ENCODE peak calls at places on chromosomes 5 and 9, in five cellular contexts. One of them, this sample, is unnamed.

GRCh38 chr9:127395491-127396252 is 1.3 kb upstream of the SLC2A8 start:
- DNase-seq in stimulated activated CD4-positive, alpha-beta T cell treated with anti-CD3 and anti-CD28 coated beads, Interleukin-1b, Interleukin-23, amount 100 ng/mL, for 4 hours: no peak
- DNase-seq in GM20000: no peak
- DNase-seq in activated effector memory CD4-positive, alpha-beta T cell treated with Interleukin-2 at 50 U/mL for 16 hours: no peak
- DNase-seq in fibroblast of pulmonary artery: no peak
- DNase-seq in this sample: no peak

GRCh38 chr9:115691686-115692085 is 461.9 kb upstream of the PAPPA start:
- DNase-seq in stimulated activated CD4-positive, alpha-beta T cell treated with anti-CD3 and anti-CD28 coated beads, Interleukin-1b, Interleukin-23, amount 100 ng/mL, for 4 hours: no peak
- DNase-seq in GM20000: no peak
- DNase-seq in activated effector memory CD4-positive, alpha-beta T cell treated with Interleukin-2 at 50 U/mL for 16 hours: no peak
- DNase-seq in fibroblast of pulmonary artery: peak; percentile 77
- DNase-seq in this sample: no peak

GRCh38 chr9:134778841-134779411 is 101.7 kb upstream of the FCN2 start:
- DNase-seq in stimulated activated CD4-positive, alpha-beta T cell treated with anti-CD3 and anti-CD28 coated beads, Interleukin-1b, Interleukin-23, amount 100 ng/mL, for 4 hours: no peak
- DNase-seq in GM20000: no peak
- DNase-seq in activated effector memory CD4-positive, alpha-beta T cell treated with Interleukin-2 at 50 U/mL for 16 hours: no peak
- DNase-seq in fibroblast of pulmonary artery: peak; percentile 59
- DNase-seq in this sample: no peak

GRCh38 chr9:132372177-132373095 is 17.6 kb upstream of the SETX start:
- DNase-seq in stimulated activated CD4-positive, alpha-beta T cell treated with anti-CD3 and anti-CD28 coated beads, Interleukin-1b, Interleukin-23, amount 100 ng/mL, for 4 hours: no peak
- DNase-seq in GM20000: no peak
- DNase-seq in activated effector memory CD4-positive, alpha-beta T cell treated with Interleukin-2 at 50 U/mL for 16 hours: no peak
- DNase-seq in fibroblast of pulmonary artery: peak; percentile 85
- DNase-seq in this sample: no peak

GRCh38 chr9:69431777-69432176 is 106.8 kb downstream of the ENTREP1 start:
- DNase-seq in stimulated activated CD4-positive, alpha-beta T cell treated with anti-CD3 and anti-CD28 coated beads, Interleukin-1b, Interleukin-23, amount 100 ng/mL, for 4 hours: no peak
- DNase-seq in GM20000: no peak
- DNase-seq in activated effector memory CD4-positive, alpha-beta T cell treated with Interleukin-2 at 50 U/mL for 16 hours: no peak
- DNase-seq in fibroblast of pulmonary artery: no peak
- DNase-seq in this sample: no peak

GRCh38 chr5:50445281-50445949 is 4.3 kb upstream of the EMB start:
- DNase-seq in stimulated activated CD4-positive, alpha-beta T cell treated with anti-CD3 and anti-CD28 coated beads, Interleukin-1b, Interleukin-23, amount 100 ng/mL, for 4 hours: no peak
- DNase-seq in GM20000: peak; percentile 30
- DNase-seq in activated effector memory CD4-positive, alpha-beta T cell treated with Interleukin-2 at 50 U/mL for 16 hours: peak; percentile 24
- DNase-seq in fibroblast of pulmonary artery: no peak
- DNase-seq in this sample: no peak

GRCh38 chr5:149632311-149633251 is 51.3 kb downstream of the ARHGEF37 start:
- DNase-seq in stimulated activated CD4-positive, alpha-beta T cell treated with anti-CD3 and anti-CD28 coated beads, Interleukin-1b, Interleukin-23, amount 100 ng/mL, for 4 hours: no peak
- DNase-seq in GM20000: no peak
- DNase-seq in activated effector memory CD4-positive, alpha-beta T cell treated with Interleukin-2 at 50 U/mL for 16 hours: no peak
- DNase-seq in fibroblast of pulmonary artery: peak; percentile 80
- DNase-seq in this sample: no peak

GRCh38 chr5:93926831-93927600 is 185.6 kb upstream of the POU5F2 start:
- DNase-seq in stimulated activated CD4-positive, alpha-beta T cell treated with anti-CD3 and anti-CD28 coated beads, Interleukin-1b, Interleukin-23, amount 100 ng/mL, for 4 hours: no peak
- DNase-seq in GM20000: no peak
- DNase-seq in activated effector memory CD4-positive, alpha-beta T cell treated with Interleukin-2 at 50 U/mL for 16 hours: no peak
- DNase-seq in fibroblast of pulmonary artery: no peak
- DNase-seq in this sample: no peak

GRCh38 chr5:177141496-177141895 is 7.9 kb downstream of the NSD1 start:
- DNase-seq in stimulated activated CD4-positive, alpha-beta T cell treated with anti-CD3 and anti-CD28 coated beads, Interleukin-1b, Interleukin-23, amount 100 ng/mL, for 4 hours: no peak
- DNase-seq in GM20000: no peak
- DNase-seq in activated effector memory CD4-positive, alpha-beta T cell treated with Interleukin-2 at 50 U/mL for 16 hours: no peak
- DNase-seq in fibroblast of pulmonary artery: no peak
- DNase-seq in this sample: no peak

GRCh38 chr5:139600336-139600949 is 39.3 kb downstream of the UBE2D2 start:
- DNase-seq in stimulated activated CD4-positive, alpha-beta T cell treated with anti-CD3 and anti-CD28 coated beads, Interleukin-1b, Interleukin-23, amount 100 ng/mL, for 4 hours: no peak
- DNase-seq in GM20000: no peak
- DNase-seq in activated effector memory CD4-positive, alpha-beta T cell treated with Interleukin-2 at 50 U/mL for 16 hours: no peak
- DNase-seq in fibroblast of pulmonary artery: peak; percentile 65
- DNase-seq in this sample: no peak

GRCh38 chr5:176866913-176867312 is 32.2 kb downstream of the HK3 start:
- DNase-seq in stimulated activated CD4-positive, alpha-beta T cell treated with anti-CD3 and anti-CD28 coated beads, Interleukin-1b, Interleukin-23, amount 100 ng/mL, for 4 hours: no peak
- DNase-seq in GM20000: no peak
- DNase-seq in activated effector memory CD4-positive, alpha-beta T cell treated with Interleukin-2 at 50 U/mL for 16 hours: no peak
- DNase-seq in fibroblast of pulmonary artery: no peak
- DNase-seq in this sample: no peak

GRCh38 chr5:38468202-38468656 is 88.2 kb downstream of the LIFR start:
- DNase-seq in stimulated activated CD4-positive, alpha-beta T cell treated with anti-CD3 and anti-CD28 coated beads, Interleukin-1b, Interleukin-23, amount 100 ng/mL, for 4 hours: no peak
- DNase-seq in GM20000: no peak
- DNase-seq in activated effector memory CD4-positive, alpha-beta T cell treated with Interleukin-2 at 50 U/mL for 16 hours: no peak
- DNase-seq in fibroblast of pulmonary artery: peak; percentile 90
- DNase-seq in this sample: no peak

GRCh38 chr9:97312101-97312500 is 4.6 kb downstream of the CCDC180 start:
- DNase-seq in stimulated activated CD4-positive, alpha-beta T cell treated with anti-CD3 and anti-CD28 coated beads, Interleukin-1b, Interleukin-23, amount 100 ng/mL, for 4 hours: no peak
- DNase-seq in GM20000: no peak
- DNase-seq in activated effector memory CD4-positive, alpha-beta T cell treated with Interleukin-2 at 50 U/mL for 16 hours: no peak
- DNase-seq in fibroblast of pulmonary artery: no peak
- DNase-seq in this sample: no peak

GRCh38 chr9:76459691-76460635 is 981 bp downstream of the GCNT1 start:
- DNase-seq in stimulated activated CD4-positive, alpha-beta T cell treated with anti-CD3 and anti-CD28 coated beads, Interleukin-1b, Interleukin-23, amount 100 ng/mL, for 4 hours: no peak
- DNase-seq in GM20000: peak; percentile 28
- DNase-seq in activated effector memory CD4-positive, alpha-beta T cell treated with Interleukin-2 at 50 U/mL for 16 hours: no peak
- DNase-seq in fibroblast of pulmonary artery: peak; percentile 64
- DNase-seq in this sample: no peak

GRCh38 chr5:172773481-172774469 is 2.8 kb upstream of the DUSP1 start:
- DNase-seq in stimulated activated CD4-positive, alpha-beta T cell treated with anti-CD3 and anti-CD28 coated beads, Interleukin-1b, Interleukin-23, amount 100 ng/mL, for 4 hours: no peak
- DNase-seq in GM20000: no peak
- DNase-seq in activated effector memory CD4-positive, alpha-beta T cell treated with Interleukin-2 at 50 U/mL for 16 hours: no peak
- DNase-seq in fibroblast of pulmonary artery: peak; percentile 48
- DNase-seq in this sample: no peak

GRCh38 chr9:131347376-131348020 is 46.4 kb upstream of the PRRC2B start:
- DNase-seq in stimulated activated CD4-positive, alpha-beta T cell treated with anti-CD3 and anti-CD28 coated beads, Interleukin-1b, Interleukin-23, amount 100 ng/mL, for 4 hours: no peak
- DNase-seq in GM20000: no peak
- DNase-seq in activated effector memory CD4-positive, alpha-beta T cell treated with Interleukin-2 at 50 U/mL for 16 hours: no peak
- DNase-seq in fibroblast of pulmonary artery: no peak
- DNase-seq in this sample: no peak

GRCh38 chr9:136657975-136658848 is 4.5 kb upstream of the EGFL7 start:
- DNase-seq in stimulated activated CD4-positive, alpha-beta T cell treated with anti-CD3 and anti-CD28 coated beads, Interleukin-1b, Interleukin-23, amount 100 ng/mL, for 4 hours: no peak
- DNase-seq in GM20000: no peak
- DNase-seq in activated effector memory CD4-positive, alpha-beta T cell treated with Interleukin-2 at 50 U/mL for 16 hours: no peak
- DNase-seq in fibroblast of pulmonary artery: no peak
- DNase-seq in this sample: no peak

GRCh38 chr9:83106272-83106671 is 43.3 kb upstream of the RASEF start:
- DNase-seq in stimulated activated CD4-positive, alpha-beta T cell treated with anti-CD3 and anti-CD28 coated beads, Interleukin-1b, Interleukin-23, amount 100 ng/mL, for 4 hours: no peak
- DNase-seq in GM20000: no peak
- DNase-seq in activated effector memory CD4-positive, alpha-beta T cell treated with Interleukin-2 at 50 U/mL for 16 hours: no peak
- DNase-seq in fibroblast of pulmonary artery: no peak
- DNase-seq in this sample: no peak

GRCh38 chr9:124708633-124709032 is 62.5 kb downstream of the NR6A1 start:
- DNase-seq in stimulated activated CD4-positive, alpha-beta T cell treated with anti-CD3 and anti-CD28 coated beads, Interleukin-1b, Interleukin-23, amount 100 ng/mL, for 4 hours: no peak
- DNase-seq in GM20000: no peak
- DNase-seq in activated effector memory CD4-positive, alpha-beta T cell treated with Interleukin-2 at 50 U/mL for 16 hours: no peak
- DNase-seq in fibroblast of pulmonary artery: no peak
- DNase-seq in this sample: no peak

GRCh38 chr5:57221049-57221568 is 47.2 kb downstream of the GPBP1 start:
- DNase-seq in stimulated activated CD4-positive, alpha-beta T cell treated with anti-CD3 and anti-CD28 coated beads, Interleukin-1b, Interleukin-23, amount 100 ng/mL, for 4 hours: peak; percentile 46
- DNase-seq in GM20000: peak; percentile 24
- DNase-seq in activated effector memory CD4-positive, alpha-beta T cell treated with Interleukin-2 at 50 U/mL for 16 hours: no peak
- DNase-seq in fibroblast of pulmonary artery: peak; percentile 80
- DNase-seq in this sample: no peak

GRCh38 chr9:95511952-95512750 is 4.6 kb downstream of the PTCH1 start:
- DNase-seq in stimulated activated CD4-positive, alpha-beta T cell treated with anti-CD3 and anti-CD28 coated beads, Interleukin-1b, Interleukin-23, amount 100 ng/mL, for 4 hours: no peak
- DNase-seq in GM20000: no peak
- DNase-seq in activated effector memory CD4-positive, alpha-beta T cell treated with Interleukin-2 at 50 U/mL for 16 hours: no peak
- DNase-seq in fibroblast of pulmonary artery: peak; percentile 39
- DNase-seq in this sample: no peak

GRCh38 chr9:2523601-2524000 is 98.0 kb upstream of the VLDLR start:
- DNase-seq in stimulated activated CD4-positive, alpha-beta T cell treated with anti-CD3 and anti-CD28 coated beads, Interleukin-1b, Interleukin-23, amount 100 ng/mL, for 4 hours: no peak
- DNase-seq in GM20000: no peak
- DNase-seq in activated effector memory CD4-positive, alpha-beta T cell treated with Interleukin-2 at 50 U/mL for 16 hours: no peak
- DNase-seq in fibroblast of pulmonary artery: no peak
- DNase-seq in this sample: no peak

GRCh38 chr9:29775491-29775890 is 2202.2 kb upstream of the C9orf72 start:
- DNase-seq in stimulated activated CD4-positive, alpha-beta T cell treated with anti-CD3 and anti-CD28 coated beads, Interleukin-1b, Interleukin-23, amount 100 ng/mL, for 4 hours: no peak
- DNase-seq in GM20000: no peak
- DNase-seq in activated effector memory CD4-positive, alpha-beta T cell treated with Interleukin-2 at 50 U/mL for 16 hours: no peak
- DNase-seq in fibroblast of pulmonary artery: no peak
- DNase-seq in this sample: no peak

GRCh38 chr9:1271786-1272185 is 221.6 kb downstream of the DMRT2 start:
- DNase-seq in stimulated activated CD4-positive, alpha-beta T cell treated with anti-CD3 and anti-CD28 coated beads, Interleukin-1b, Interleukin-23, amount 100 ng/mL, for 4 hours: no peak
- DNase-seq in GM20000: no peak
- DNase-seq in activated effector memory CD4-positive, alpha-beta T cell treated with Interleukin-2 at 50 U/mL for 16 hours: no peak
- DNase-seq in fibroblast of pulmonary artery: no peak
- DNase-seq in this sample: no peak

GRCh38 chr9:113946496-113947115 is 70.5 kb downstream of the ZNF618 start:
- DNase-seq in stimulated activated CD4-positive, alpha-beta T cell treated with anti-CD3 and anti-CD28 coated beads, Interleukin-1b, Interleukin-23, amount 100 ng/mL, for 4 hours: no peak
- DNase-seq in GM20000: no peak
- DNase-seq in activated effector memory CD4-positive, alpha-beta T cell treated with Interleukin-2 at 50 U/mL for 16 hours: no peak
- DNase-seq in fibroblast of pulmonary artery: no peak
- DNase-seq in this sample: no peak

GRCh38 chr5:61357745-61358144 is 25.7 kb downstream of the ZSWIM6 start:
- DNase-seq in stimulated activated CD4-positive, alpha-beta T cell treated with anti-CD3 and anti-CD28 coated beads, Interleukin-1b, Interleukin-23, amount 100 ng/mL, for 4 hours: no peak
- DNase-seq in GM20000: no peak
- DNase-seq in activated effector memory CD4-positive, alpha-beta T cell treated with Interleukin-2 at 50 U/mL for 16 hours: no peak
- DNase-seq in fibroblast of pulmonary artery: no peak
- DNase-seq in this sample: no peak

GRCh38 chr5:151004499-151004898 is 15.9 kb upstream of the GPX3 start:
- DNase-seq in stimulated activated CD4-positive, alpha-beta T cell treated with anti-CD3 and anti-CD28 coated beads, Interleukin-1b, Interleukin-23, amount 100 ng/mL, for 4 hours: no peak
- DNase-seq in GM20000: no peak
- DNase-seq in activated effector memory CD4-positive, alpha-beta T cell treated with Interleukin-2 at 50 U/mL for 16 hours: no peak
- DNase-seq in fibroblast of pulmonary artery: no peak
- DNase-seq in this sample: no peak

GRCh38 chr9:95181845-95182244 is 135.7 kb downstream of the FANCC start:
- DNase-seq in stimulated activated CD4-positive, alpha-beta T cell treated with anti-CD3 and anti-CD28 coated beads, Interleukin-1b, Interleukin-23, amount 100 ng/mL, for 4 hours: no peak
- DNase-seq in GM20000: no peak
- DNase-seq in activated effector memory CD4-positive, alpha-beta T cell treated with Interleukin-2 at 50 U/mL for 16 hours: no peak
- DNase-seq in fibroblast of pulmonary artery: no peak
- DNase-seq in this sample: no peak

GRCh38 chr5:59099270-59099994 is 516.6 kb downstream of the RAB3C start:
- DNase-seq in stimulated activated CD4-positive, alpha-beta T cell treated with anti-CD3 and anti-CD28 coated beads, Interleukin-1b, Interleukin-23, amount 100 ng/mL, for 4 hours: peak; percentile 23
- DNase-seq in GM20000: peak; percentile 29
- DNase-seq in activated effector memory CD4-positive, alpha-beta T cell treated with Interleukin-2 at 50 U/mL for 16 hours: no peak
- DNase-seq in fibroblast of pulmonary artery: peak; percentile 77
- DNase-seq in this sample: peak; percentile 11

GRCh38 chr5:113266227-113266912 is 168.4 kb downstream of the TSSK1B start:
- DNase-seq in stimulated activated CD4-positive, alpha-beta T cell treated with anti-CD3 and anti-CD28 coated beads, Interleukin-1b, Interleukin-23, amount 100 ng/mL, for 4 hours: no peak
- DNase-seq in GM20000: no peak
- DNase-seq in activated effector memory CD4-positive, alpha-beta T cell treated with Interleukin-2 at 50 U/mL for 16 hours: no peak
- DNase-seq in fibroblast of pulmonary artery: peak; percentile 82
- DNase-seq in this sample: no peak

GRCh38 chr9:38700695-38701094 is 19.2 kb downstream of the FAM240B start:
- DNase-seq in stimulated activated CD4-positive, alpha-beta T cell treated with anti-CD3 and anti-CD28 coated beads, Interleukin-1b, Interleukin-23, amount 100 ng/mL, for 4 hours: no peak
- DNase-seq in GM20000: no peak
- DNase-seq in activated effector memory CD4-positive, alpha-beta T cell treated with Interleukin-2 at 50 U/mL for 16 hours: no peak
- DNase-seq in fibroblast of pulmonary artery: peak; percentile 82
- DNase-seq in this sample: no peak

GRCh38 chr5:122312670-122312988 is 592 bp downstream of the SNCAIP start:
- DNase-seq in stimulated activated CD4-positive, alpha-beta T cell treated with anti-CD3 and anti-CD28 coated beads, Interleukin-1b, Interleukin-23, amount 100 ng/mL, for 4 hours: no peak
- DNase-seq in GM20000: peak; percentile 18
- DNase-seq in activated effector memory CD4-positive, alpha-beta T cell treated with Interleukin-2 at 50 U/mL for 16 hours: no peak
- DNase-seq in fibroblast of pulmonary artery: peak; percentile 23
- DNase-seq in this sample: no peak

GRCh38 chr5:139976703-139977102 is 66.4 kb downstream of the NRG2 start:
- DNase-seq in stimulated activated CD4-positive, alpha-beta T cell treated with anti-CD3 and anti-CD28 coated beads, Interleukin-1b, Interleukin-23, amount 100 ng/mL, for 4 hours: no peak
- DNase-seq in GM20000: no peak
- DNase-seq in activated effector memory CD4-positive, alpha-beta T cell treated with Interleukin-2 at 50 U/mL for 16 hours: no peak
- DNase-seq in fibroblast of pulmonary artery: no peak
- DNase-seq in this sample: no peak

GRCh38 chr9:91001146-91001611 is 199.6 kb downstream of the SYK start:
- DNase-seq in stimulated activated CD4-positive, alpha-beta T cell treated with anti-CD3 and anti-CD28 coated beads, Interleukin-1b, Interleukin-23, amount 100 ng/mL, for 4 hours: no peak
- DNase-seq in GM20000: no peak
- DNase-seq in activated effector memory CD4-positive, alpha-beta T cell treated with Interleukin-2 at 50 U/mL for 16 hours: no peak
- DNase-seq in fibroblast of pulmonary artery: peak; percentile 44
- DNase-seq in this sample: no peak

GRCh38 chr5:121108725-121109124 is 644.6 kb downstream of the PRR16 start:
- DNase-seq in stimulated activated CD4-positive, alpha-beta T cell treated with anti-CD3 and anti-CD28 coated beads, Interleukin-1b, Interleukin-23, amount 100 ng/mL, for 4 hours: no peak
- DNase-seq in GM20000: no peak
- DNase-seq in activated effector memory CD4-positive, alpha-beta T cell treated with Interleukin-2 at 50 U/mL for 16 hours: no peak
- DNase-seq in fibroblast of pulmonary artery: no peak
- DNase-seq in this sample: no peak

GRCh38 chr5:178223196-178223773 is 9.3 kb downstream of the PHYKPL start:
- DNase-seq in stimulated activated CD4-positive, alpha-beta T cell treated with anti-CD3 and anti-CD28 coated beads, Interleukin-1b, Interleukin-23, amount 100 ng/mL, for 4 hours: no peak
- DNase-seq in GM20000: no peak
- DNase-seq in activated effector memory CD4-positive, alpha-beta T cell treated with Interleukin-2 at 50 U/mL for 16 hours: no peak
- DNase-seq in fibroblast of pulmonary artery: no peak
- DNase-seq in this sample: no peak

GRCh38 chr9:20219437-20219836 is 402.9 kb downstream of the MLLT3 start:
- DNase-seq in stimulated activated CD4-positive, alpha-beta T cell treated with anti-CD3 and anti-CD28 coated beads, Interleukin-1b, Interleukin-23, amount 100 ng/mL, for 4 hours: no peak
- DNase-seq in GM20000: no peak
- DNase-seq in activated effector memory CD4-positive, alpha-beta T cell treated with Interleukin-2 at 50 U/mL for 16 hours: no peak
- DNase-seq in fibroblast of pulmonary artery: no peak
- DNase-seq in this sample: no peak